ENCODE peak calls at places on chromosomes 11 and 22, in five cellular contexts. S is heart right ventricle, L is heart left ventricle, V is SJSA1, J is adrenal gland. T is an unnamed sample.

GRCh38 chr11:70049045-70049444 is 29.1 kb upstream of the ANO1 start:
- DNase-seq in S (no peak), L (no peak), V (no peak), J (no peak), T (no peak)

GRCh38 chr11:34644669-34645406 is 23.9 kb downstream of the EHF start:
- DNase-seq in S (no peak), L (no peak), V (peak; percentile 77), J (no peak), T (no peak)

GRCh38 chr11:131973017-131973416 is 602.6 kb downstream of the NTM start:
- DNase-seq in S (no peak), L (no peak), V (no peak), J (no peak), T (no peak)

GRCh38 chr11:17846852-17847453 is 112.4 kb downstream of the KCNC1 start:
- DNase-seq in S (peak; percentile 27), L (peak; percentile 20), V (no peak), J (peak; percentile 31), T (no peak)

GRCh38 chr11:11044137-11044855 is 186.4 kb upstream of the ZBED5 start:
- DNase-seq in S (no peak), L (no peak), V (no peak), J (no peak), T (no peak)

GRCh38 chr11:71456831-71457230 is 3.8 kb downstream of the NADSYN1 start:
- DNase-seq in S (no peak), L (no peak), V (no peak), J (no peak), T (no peak)

GRCh38 chr22:19037282-19038163 is 84.7 kb downstream of the DGCR2 start:
- DNase-seq in S (no peak), L (no peak), V (no peak), J (no peak), T (peak; percentile 45)

GRCh38 chr11:60265373-60266214 is 14.9 kb upstream of the MS4A4A start:
- DNase-seq in S (peak; percentile 11), L (no peak), V (peak; percentile 76), J (no peak), T (no peak)

GRCh38 chr11:64876226-64876750 is 2.1 kb downstream of the EHD1 start:
- DNase-seq in S (no peak), L (no peak), V (no peak), J (no peak), T (no peak)

GRCh38 chr11:125932301-125932700 is 13.5 kb upstream of the VSIG10L2 start:
- DNase-seq in S (no peak), L (no peak), V (no peak), J (no peak), T (no peak)

GRCh38 chr11:78190374-78190773 is 1.7 kb downstream of the USP35 start:
- DNase-seq in S (no peak), L (no peak), V (no peak), J (peak; percentile 27), T (peak; percentile 71)
- H3K4me1 ChIP-seq in S (peaks cover 6% of the 10 kb centered on the region), L (peaks cover 16% of the 10 kb centered on the region), V (peaks cover 17% of the 10 kb centered on the region), J (peaks cover 33% of the 10 kb centered on the region), T (peaks cover 80% of the 10 kb centered on the region)

DNA sequence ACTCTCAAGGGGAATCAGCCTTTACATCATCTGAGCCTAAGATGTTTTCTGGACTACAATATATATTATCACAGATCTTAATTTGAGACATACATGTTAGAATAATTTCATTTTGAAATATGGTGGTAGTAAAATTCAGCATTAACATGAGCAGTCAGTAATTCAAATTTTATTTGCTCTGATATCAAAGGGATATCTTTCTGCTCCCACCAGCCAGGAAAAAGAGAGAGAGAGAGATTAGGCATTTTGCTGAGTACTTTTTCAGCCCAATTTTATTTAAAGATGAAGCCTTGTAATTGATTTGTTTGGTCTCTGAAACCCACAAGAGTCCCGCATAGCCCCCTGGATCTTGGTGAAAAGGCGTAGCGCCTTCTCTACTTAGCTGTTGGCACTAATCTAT is 38.2 kb downstream of the PARVA start:
- DNase-seq in S (no peak), L (no peak), V (no peak), J (no peak), T (no peak)
- H3K4me1 ChIP-seq in S (peaks cover 7% of the 10 kb centered on the region), L (peaks cover 16% of the 10 kb centered on the region), V (peaks cover 51% of the 10 kb centered on the region), J (no peaks in the 10 kb centered on the region), T (peaks cover 3% of the 10 kb centered on the region)

GRCh38 chr22:42304021-42304790 is 33.8 kb upstream of the TCF20 start:
- DNase-seq in S (no peak), L (no peak), V (no peak), J (no peak), T (no peak)
- H3K4me1 ChIP-seq in S (no peaks in the 10 kb centered on the region), L (no peaks in the 10 kb centered on the region), V (no peaks in the 10 kb centered on the region), J (no peaks in the 10 kb centered on the region), T (no peaks in the 10 kb centered on the region)

DNA sequence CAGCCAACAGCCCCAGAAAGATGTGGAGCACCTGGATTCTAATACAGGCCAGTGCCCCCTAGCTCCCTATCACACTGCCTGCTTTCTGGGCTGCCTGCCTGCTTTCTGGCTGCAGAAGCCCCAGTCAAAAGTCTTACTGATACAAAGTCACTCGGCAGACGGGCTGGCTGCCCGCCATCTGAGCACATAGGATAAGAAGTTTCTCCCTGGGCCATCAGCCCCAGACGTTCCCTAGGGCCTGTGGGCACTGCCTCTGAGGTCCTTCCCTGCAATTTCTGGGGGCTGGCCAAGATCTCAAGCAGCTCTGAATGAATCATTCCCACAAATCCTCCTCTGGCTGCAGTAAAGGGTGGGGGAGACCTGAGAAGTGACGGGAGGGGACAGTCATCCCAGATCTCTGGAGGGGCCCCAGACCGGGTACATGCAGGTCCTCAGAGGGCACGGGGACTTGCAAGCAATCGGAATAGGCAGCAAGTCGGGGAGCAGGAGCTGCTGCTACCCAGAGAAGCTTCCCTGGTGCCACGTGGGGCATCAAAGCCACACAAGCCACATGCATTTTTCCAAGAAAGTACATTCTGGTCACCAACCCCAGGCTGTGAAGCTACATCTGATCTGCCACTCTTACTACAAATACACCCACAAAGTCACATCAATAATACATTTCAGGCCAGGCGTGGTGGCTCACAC is 4.7 kb downstream of the TPST2 start:
- DNase-seq in S (peak; percentile 66), L (peak; percentile 51), V (peak; percentile 76), J (peak; percentile 86), T (peak; percentile 45)
- H3K4me1 ChIP-seq in S (peaks cover 4% of the 10 kb centered on the region), L (peaks cover 20% of the 10 kb centered on the region), V (peaks cover 16% of the 10 kb centered on the region), J (peaks cover 14% of the 10 kb centered on the region), T (no peaks in the 10 kb centered on the region)

DNA sequence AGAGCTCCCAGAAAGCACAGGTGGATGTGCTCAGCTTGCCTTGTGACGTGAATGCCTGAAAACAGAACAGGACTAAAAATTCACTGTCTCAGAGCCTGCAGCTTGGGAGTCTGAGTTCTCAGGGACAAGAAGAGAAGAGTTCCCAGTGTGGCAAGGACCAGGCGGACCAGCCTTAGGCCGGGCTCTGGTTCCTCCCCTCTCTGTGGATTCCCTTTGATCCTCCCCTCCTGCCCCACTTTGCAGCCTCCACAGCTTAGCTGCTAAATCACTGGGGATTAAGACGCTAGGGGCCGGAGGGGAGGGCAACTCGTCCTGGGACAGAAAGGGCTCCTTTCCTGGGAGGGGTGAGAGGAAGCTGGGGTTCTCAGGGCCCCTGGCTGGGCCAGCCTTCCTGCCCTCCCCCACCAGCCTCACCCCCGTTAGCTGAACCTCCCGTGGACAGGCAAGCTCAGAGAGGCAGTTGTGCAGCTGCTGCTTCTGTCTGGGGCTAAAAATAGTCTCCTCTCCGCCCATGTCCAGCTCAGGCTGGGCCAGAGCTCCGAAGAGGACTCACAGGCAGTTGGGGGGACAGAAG is 29.9 kb upstream of the JAM3 start:
- DNase-seq in S (peak; percentile 48), L (no peak), V (no peak), J (no peak), T (no peak)
- H3K4me1 ChIP-seq in S (peaks cover 17% of the 10 kb centered on the region), L (peaks cover 39% of the 10 kb centered on the region), V (peaks cover 12% of the 10 kb centered on the region), J (peaks cover 8% of the 10 kb centered on the region), T (peaks cover 40% of the 10 kb centered on the region)

GRCh38 chr11:7480132-7480531 is 5.2 kb upstream of the OLFML1 start:
- DNase-seq in S (no peak), L (no peak), V (no peak), J (no peak), T (no peak)
- H3K4me1 ChIP-seq in S (no peaks in the 10 kb centered on the region), L (no peaks in the 10 kb centered on the region), V (no peaks in the 10 kb centered on the region), J (no peaks in the 10 kb centered on the region), T (peaks cover 7% of the 10 kb centered on the region)

GRCh38 chr22:22588485-22589164 is 29.6 kb upstream of the PRAME start:
- DNase-seq in S (no peak), L (no peak), V (no peak), J (no peak), T (no peak)

GRCh38 chr22:22584722-22585121 is 25.7 kb upstream of the PRAME start:
- DNase-seq in S (no peak), L (no peak), V (no peak), J (no peak), T (no peak)

GRCh38 chr22:22590136-22590891 is 31.2 kb upstream of the PRAME start:
- DNase-seq in S (no peak), L (no peak), V (no peak), J (no peak), T (no peak)

GRCh38 chr22:22591348-22592299 is 32.6 kb upstream of the PRAME start:
- DNase-seq in S (no peak), L (no peak), V (no peak), J (peak; percentile 29), T (no peak)

DNA sequence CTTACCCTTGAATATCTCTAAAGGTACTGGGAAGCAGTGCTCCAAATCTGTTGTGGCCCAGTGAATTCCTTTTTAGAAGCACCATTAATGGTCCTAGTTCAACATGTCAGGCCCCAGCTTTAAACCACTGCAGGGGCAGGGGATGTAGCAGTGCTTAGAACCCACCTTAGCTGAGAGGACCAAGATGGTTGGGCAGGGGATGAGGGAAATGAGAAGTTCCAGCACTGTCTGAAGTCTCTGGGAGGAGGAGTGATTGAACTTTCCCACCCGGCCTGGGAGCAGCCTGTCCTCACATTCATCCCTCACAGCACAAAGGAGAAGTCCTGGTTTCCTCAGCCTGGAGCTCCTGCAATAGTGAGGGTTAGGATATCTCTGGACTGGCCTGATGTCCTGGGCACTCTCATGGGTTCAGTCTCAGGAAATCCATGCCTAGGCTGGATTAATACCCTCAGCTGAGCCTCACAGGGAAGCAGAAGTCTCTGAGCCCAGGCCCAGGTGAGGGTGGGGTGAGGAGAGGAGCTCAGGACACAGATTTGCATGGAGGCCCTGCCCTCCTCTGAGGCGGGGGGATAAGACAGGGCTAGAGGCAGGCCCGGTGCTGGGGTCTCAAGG is 28.6 kb upstream of the PRAME start:
- DNase-seq in S (no peak), L (no peak), V (no peak), J (no peak), T (no peak)
- H3K4me1 ChIP-seq in S (no peaks in the 10 kb centered on the region), L (no peaks in the 10 kb centered on the region), V (no peaks in the 10 kb centered on the region), J (no peaks in the 10 kb centered on the region), T (no peaks in the 10 kb centered on the region)

DNA sequence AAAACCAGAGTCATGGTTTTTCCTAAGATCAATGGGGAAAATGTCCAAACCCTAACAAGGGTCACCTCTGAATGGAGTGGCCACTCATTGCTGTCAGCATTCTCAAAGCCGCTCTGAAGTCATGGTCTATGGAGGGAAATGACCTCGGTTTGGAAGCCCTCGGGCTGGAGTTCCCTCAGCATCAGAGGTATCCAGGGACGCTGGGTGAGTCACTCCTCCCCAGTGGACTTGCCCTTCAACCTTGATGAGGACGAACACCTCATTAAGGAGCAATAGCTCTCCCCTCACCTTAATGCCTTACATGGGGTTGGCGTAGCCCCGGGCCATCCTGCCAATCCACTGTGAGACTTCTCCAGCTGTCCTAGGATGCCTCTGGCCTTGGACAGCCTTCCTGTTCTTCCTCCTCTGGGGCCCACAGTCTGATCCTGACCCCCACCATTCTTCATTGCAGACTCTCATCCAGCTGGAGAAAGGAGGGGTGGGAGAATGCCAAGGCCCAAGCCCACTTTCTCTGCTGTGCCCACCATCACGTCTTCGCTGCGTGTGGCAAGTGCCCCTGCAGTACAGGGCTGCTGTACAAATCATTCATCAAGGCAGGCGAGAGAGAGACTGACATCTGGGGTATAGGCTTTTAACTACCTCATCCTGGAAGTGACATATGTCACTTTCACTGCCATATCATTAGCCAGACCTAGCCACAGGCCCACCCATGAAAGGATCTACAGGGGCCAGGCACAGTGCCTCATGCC is 25.4 kb upstream of the MYH9 start:
- DNase-seq in S (peak; percentile 23), L (no peak), V (no peak), J (peak; percentile 83), T (no peak)
- H3K4me1 ChIP-seq in S (peaks cover 4% of the 10 kb centered on the region), L (peaks cover 7% of the 10 kb centered on the region), V (peaks cover 20% of the 10 kb centered on the region), J (peaks cover 16% of the 10 kb centered on the region), T (no peaks in the 10 kb centered on the region)